ENCODE peak calls at places on chromosome 12, in eight cellular contexts. One of them, this sample, is unnamed.
A peak's percentile ranks its signal among the peaks of the same experiment; 100 is the strongest.

GRCh38 chr12:52820521-52820920 is 6.6 kb upstream of the KRT4 start:
- DNase-seq in GM12865: no peak
- DNase-seq in astrocyte of the spinal cord: no peak
- DNase-seq in HCEC 1CT: no peak
- DNase-seq in GDM1: no peak
- DNase-seq in activated CD4-positive, CD25-positive, alpha-beta regulatory T cell: no peak
- DNase-seq in tibial nerve: no peak
- DNase-seq in fibroblast of mammary gland: no peak
- DNase-seq in this sample: no peak

GRCh38 chr12:100611031-100611430 is 37.5 kb downstream of the GAS2L3 start:
- DNase-seq in HCEC 1CT: peak; percentile 3
- DNase-seq in astrocyte of the spinal cord: peak; percentile 6
- DNase-seq in activated CD4-positive, CD25-positive, alpha-beta regulatory T cell: no peak
- DNase-seq in fibroblast of mammary gland: peak; percentile 7
- DNase-seq in tibial nerve: no peak
- DNase-seq in GDM1: no peak
- DNase-seq in GM12865: no peak
- DNase-seq in this sample: no peak

GRCh38 chr12:22248079-22248478 is 86.4 kb downstream of the ST8SIA1 start:
- DNase-seq in astrocyte of the spinal cord: no peak
- DNase-seq in GM12865: no peak
- DNase-seq in GDM1: no peak
- DNase-seq in activated CD4-positive, CD25-positive, alpha-beta regulatory T cell: no peak
- DNase-seq in tibial nerve: no peak
- DNase-seq in fibroblast of mammary gland: no peak
- DNase-seq in HCEC 1CT: no peak
- DNase-seq in this sample: no peak

GRCh38 chr12:15004401-15004800 is 31.6 kb downstream of the PDE6H start:
- DNase-seq in GDM1: no peak
- DNase-seq in tibial nerve: no peak
- DNase-seq in fibroblast of mammary gland: no peak
- DNase-seq in HCEC 1CT: no peak
- DNase-seq in activated CD4-positive, CD25-positive, alpha-beta regulatory T cell: no peak
- DNase-seq in GM12865: no peak
- DNase-seq in astrocyte of the spinal cord: no peak
- DNase-seq in this sample: no peak

GRCh38 chr12:119988440-119988787 is 622 bp upstream of the BICDL1 start:
- DNase-seq in tibial nerve: no peak
- DNase-seq in GDM1: no peak
- DNase-seq in fibroblast of mammary gland: peak; percentile 67
- DNase-seq in activated CD4-positive, CD25-positive, alpha-beta regulatory T cell: no peak
- DNase-seq in GM12865: no peak
- DNase-seq in astrocyte of the spinal cord: peak; percentile 24
- DNase-seq in HCEC 1CT: peak; percentile 44
- DNase-seq in this sample: no peak

GRCh38 chr12:117063162-117063911 is 35.9 kb downstream of the TESC start:
- DNase-seq in activated CD4-positive, CD25-positive, alpha-beta regulatory T cell: no peak
- DNase-seq in astrocyte of the spinal cord: no peak
- DNase-seq in tibial nerve: peak; percentile 9
- DNase-seq in GDM1: peak; percentile 94
- DNase-seq in GM12865: peak; percentile 32
- DNase-seq in fibroblast of mammary gland: no peak
- DNase-seq in HCEC 1CT: no peak
- DNase-seq in this sample: no peak

GRCh38 chr12:131833896-131834641 is 5.9 kb downstream of the MMP17 start:
- DNase-seq in fibroblast of mammary gland: peak; percentile 62
- DNase-seq in GDM1: no peak
- DNase-seq in activated CD4-positive, CD25-positive, alpha-beta regulatory T cell: no peak
- DNase-seq in GM12865: no peak
- DNase-seq in tibial nerve: no peak
- DNase-seq in astrocyte of the spinal cord: peak; percentile 16
- DNase-seq in HCEC 1CT: peak; percentile 29
- DNase-seq in this sample: no peak

GRCh38 chr12:98453492-98453891 is 61.9 kb upstream of the TMPO start:
- DNase-seq in tibial nerve: no peak
- DNase-seq in GM12865: no peak
- DNase-seq in astrocyte of the spinal cord: no peak
- DNase-seq in activated CD4-positive, CD25-positive, alpha-beta regulatory T cell: no peak
- DNase-seq in HCEC 1CT: no peak
- DNase-seq in GDM1: no peak
- DNase-seq in fibroblast of mammary gland: no peak
- DNase-seq in this sample: no peak

This sample was measured in NCI-H1048.